ENCODE peak calls at places on chromosome 16, in ten cellular contexts. T, J, P, L, Y, F, I, O, U and E are unnamed samples.

GRCh38 chr16:11034481-11034931 is 90.1 kb downstream of the CLEC16A start:
- DNase-seq in L (no peak), P (no peak), U (no peak), T (no peak), F (no peak), J (no peak), Y (peak), O (peak), I (no peak), E (no peak)

GRCh38 chr16:84545114-84545737 is 40.8 kb upstream of the MEAK7 start:
- DNase-seq in P (no peak), U (no peak), J (no peak), I (no peak), Y (no peak), F (no peak), T (no peak), O (no peak), L (no peak), E (no peak)

GRCh38 chr16:78748471-78748929 is 649.0 kb downstream of the WWOX start:
- DNase-seq in I (no peak), L (no peak), J (no peak), F (no peak), Y (no peak), O (no peak), P (no peak), T (no peak), U (no peak), E (no peak)

GRCh38 chr16:7998789-7999453 is 591.4 kb downstream of the TMEM114 start:
- DNase-seq in T (no peak), P (no peak), Y (no peak), U (no peak), O (no peak), F (no peak), I (no peak), L (no peak), J (no peak), E (no peak)

GRCh38 chr16:1282275-1282995 is 26.6 kb downstream of the TPSD1 start:
- DNase-seq in O (no peak), Y (no peak), J (no peak), F (no peak), T (no peak), P (peak), I (no peak), U (no peak), L (no peak), E (no peak)

GRCh38 chr16:2040031-2040430 is 7.6 kb downstream of the NTHL1 start:
- DNase-seq in I (peak), P (no peak), Y (no peak), O (no peak), F (no peak), L (no peak), U (no peak), J (no peak), T (no peak), E (no peak)

GRCh38 chr16:25256821-25257503 is 683 bp downstream of the ZKSCAN2 start:
- DNase-seq in I (no peak), O (peak), P (no peak), U (peak), T (no peak), L (peak), J (no peak), F (no peak), Y (no peak), E (peak)

GRCh38 chr16:67228034-67228785 is 1.3 kb downstream of the TMEM208 start:
- DNase-seq in U (no peak), L (no peak), J (no peak), O (no peak), F (no peak), Y (no peak), P (no peak), T (no peak), I (no peak), E (no peak)

GRCh38 chr16:79267781-79268180 is 332.8 kb downstream of the MAF start:
- DNase-seq in T (no peak), J (no peak), U (no peak), Y (no peak), O (no peak), L (no peak), P (no peak), I (no peak), F (no peak), E (no peak)

GRCh38 chr16:87443964-87444363 is 48.9 kb downstream of the ZCCHC14 start:
- DNase-seq in O (no peak), J (no peak), L (no peak), U (no peak), P (no peak), F (no peak), Y (no peak), I (no peak), T (no peak), E (no peak)
- H3K27ac ChIP-seq in O (no peak), J (no peak), L (no peak), U (no peak), P (no peak), F (no peak), Y (no peak), I (no peak), T (no peak), E (no peak)

GRCh38 chr16:58031016-58031800 is 5.7 kb downstream of the MMP15 start:
- DNase-seq in P (no peak), F (peak), T (no peak), U (peak), L (no peak), O (no peak), Y (no peak), J (no peak), I (peak), E (no peak)

GRCh38 chr16:58029410-58029809 is 3.9 kb downstream of the MMP15 start:
- DNase-seq in U (no peak), O (no peak), J (no peak), T (no peak), P (no peak), I (no peak), Y (no peak), F (no peak), L (no peak), E (no peak)

GRCh38 chr16:58028168-58028455 is 2.6 kb downstream of the MMP15 start:
- DNase-seq in T (no peak), I (peak), L (no peak), F (no peak), P (no peak), O (no peak), U (no peak), J (no peak), Y (no peak), E (no peak)

GRCh38 chr16:58028541-58029070 is 3.1 kb downstream of the MMP15 start:
- DNase-seq in I (peak), J (no peak), P (no peak), T (no peak), F (no peak), U (peak), L (no peak), Y (no peak), O (no peak), E (no peak)

GRCh38 chr16:58030136-58030840 is 4.7 kb downstream of the MMP15 start:
- DNase-seq in P (no peak), Y (no peak), O (no peak), J (no peak), F (no peak), L (no peak), U (no peak), I (no peak), T (no peak), E (no peak)
- H3K27ac ChIP-seq in P (no peak), Y (no peak), O (peak), J (no peak), F (peak), L (no peak), U (peak), I (peak), T (no peak), E (no peak)

DNA sequence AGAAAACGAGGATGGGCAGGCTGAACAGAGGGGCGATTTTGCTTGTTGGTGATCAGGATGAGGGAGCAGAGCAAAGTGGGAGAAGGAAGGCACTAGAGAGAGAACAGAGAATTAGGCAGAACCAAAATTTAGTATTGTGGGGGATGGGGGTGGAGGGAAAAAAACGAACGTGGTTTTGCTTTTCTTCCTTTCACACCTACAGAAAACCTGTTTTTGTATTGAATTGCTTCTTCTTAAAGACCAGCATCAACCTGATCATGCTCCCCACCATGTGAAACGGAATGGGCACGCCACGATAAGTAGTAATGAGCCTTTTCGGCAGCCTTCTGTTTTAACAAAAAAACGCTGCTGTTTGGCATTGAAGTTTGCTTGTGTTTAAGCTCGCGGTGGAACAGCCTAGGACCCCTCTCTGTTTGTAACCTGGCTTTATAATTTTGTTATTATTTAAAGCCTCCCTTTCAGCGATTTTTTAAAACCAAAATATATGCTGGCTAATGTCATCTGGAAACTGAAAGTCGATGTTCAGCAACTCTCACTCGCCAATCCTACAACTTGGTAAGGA is 36.8 kb downstream of the ERCC4 start:
- DNase-seq in O (no peak), F (no peak), L (no peak), Y (no peak), J (no peak), T (no peak), I (no peak), U (no peak), P (no peak), E (no peak)
- H3K27ac ChIP-seq in O (no peak), F (peak), L (no peak), Y (peak), J (no peak), T (peak), I (no peak), U (no peak), P (peak), E (no peak)

GRCh38 chr16:31138621-31139578 is 3.4 kb upstream of the PRSS8 start:
- DNase-seq in U (peak), J (no peak), I (peak), F (peak), L (peak), P (peak), O (no peak), T (no peak), Y (peak), E (no peak)
- H3K27ac ChIP-seq in U (peak), J (no peak), I (no peak), F (peak), L (peak), P (peak), O (no peak), T (no peak), Y (no peak), E (no peak)

GRCh38 chr16:4613636-4614570 is 785 bp downstream of the UBALD1 start:
- DNase-seq in U (peak), T (no peak), F (no peak), O (peak), L (peak), J (peak), I (peak), P (no peak), Y (peak), E (no peak)
- H3K27ac ChIP-seq in U (peak), T (peak), F (peak), O (peak), L (peak), J (no peak), I (peak), P (peak), Y (peak), E (peak)

DNA sequence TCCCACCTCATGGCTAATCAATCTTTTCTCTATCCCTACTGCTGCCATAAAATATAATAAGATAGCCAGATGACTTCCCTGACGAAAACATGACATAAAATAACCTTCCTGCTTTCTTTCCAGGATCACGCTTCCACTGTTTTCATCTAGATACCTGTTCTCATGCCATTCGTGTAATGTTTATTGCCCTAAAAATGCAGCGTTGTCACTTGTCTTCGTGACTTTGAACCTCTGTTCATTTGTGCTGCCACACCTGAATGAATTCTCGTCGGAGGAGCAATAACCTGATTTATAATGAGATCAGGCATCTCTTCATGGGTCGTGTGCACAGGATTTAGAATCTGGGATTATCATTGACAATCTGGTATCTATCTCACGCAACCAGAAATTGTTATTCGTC is 1401.9 kb downstream of the CDH11 start:
- DNase-seq in U (no peak), L (no peak), I (no peak), F (no peak), Y (no peak), T (no peak), O (no peak), J (no peak), P (no peak), E (no peak)
- H3K27ac ChIP-seq in U (no peak), L (no peak), I (no peak), F (no peak), Y (no peak), T (no peak), O (no peak), J (no peak), P (no peak), E (no peak)

GRCh38 chr16:72287646-72288045 is 115.7 kb upstream of the PMFBP1 start:
- DNase-seq in L (no peak), P (no peak), T (no peak), Y (no peak), O (no peak), I (no peak), J (no peak), F (no peak), U (no peak), E (no peak)

GRCh38 chr16:72291121-72291520 is 119.2 kb upstream of the PMFBP1 start:
- DNase-seq in I (no peak), P (no peak), T (no peak), F (no peak), O (no peak), J (no peak), Y (peak), U (no peak), L (no peak), E (no peak)

GRCh38 chr16:72286936-72287620 is 115.1 kb upstream of the PMFBP1 start:
- DNase-seq in Y (no peak), F (no peak), O (no peak), L (no peak), P (no peak), I (no peak), T (no peak), U (no peak), J (no peak), E (no peak)

GRCh38 chr16:72295914-72296313 is 124.0 kb upstream of the PMFBP1 start:
- DNase-seq in I (no peak), P (no peak), J (no peak), T (no peak), L (no peak), Y (no peak), O (no peak), F (no peak), U (no peak), E (no peak)

DNA sequence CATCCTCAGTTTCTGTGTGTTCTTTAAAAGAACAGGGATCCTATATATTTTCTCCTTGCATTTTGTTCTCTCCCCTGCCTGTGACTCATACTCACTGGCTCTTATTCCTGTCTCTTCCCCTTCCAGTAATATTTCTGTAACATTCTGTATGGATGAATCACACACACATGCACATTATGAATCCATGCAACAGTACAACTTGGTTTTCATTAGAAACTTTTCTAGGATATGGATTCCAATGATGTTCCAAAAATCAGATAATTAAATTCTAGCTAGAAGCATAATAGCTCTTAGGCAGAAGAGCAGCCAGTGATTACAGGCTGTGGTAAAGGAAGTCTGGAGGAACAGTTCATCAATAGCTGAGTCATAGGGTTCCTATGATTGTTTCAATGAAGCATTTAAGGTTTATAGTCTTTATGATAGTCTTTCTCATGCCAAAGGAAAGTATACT is 119.6 kb upstream of the PMFBP1 start:
- DNase-seq in I (no peak), T (no peak), O (no peak), L (peak), P (no peak), Y (peak), F (no peak), U (no peak), J (no peak), E (no peak)
- H3K27ac ChIP-seq in I (no peak), T (no peak), O (no peak), L (no peak), P (peak), Y (peak), F (no peak), U (no peak), J (no peak), E (no peak)